ENCODE peak calls at places on chromosomes 6 and 20, in eight cellular contexts. One of them, this sample, is unnamed.
A peak's percentile ranks its signal among the peaks of the same experiment; 100 is the strongest.

GRCh38 chr6:70396796-70397729 is 16.2 kb upstream of the FAM135A start:
- DNase-seq in A673: no peak
- DNase-seq in effector CD4-positive, alpha-beta T cell: no peak
- DNase-seq in EH: no peak
- DNase-seq in stimulated activated CD4-positive, alpha-beta T cell treated with anti-CD3 and anti-CD28 coated beads, Interleukin-1b, Interleukin-23, amount 100 ng/mL, for 48 hours: no peak
- DNase-seq in NCI-H1417: no peak
- DNase-seq in upper lobe of left lung: no peak
- DNase-seq in mucosa of gallbladder: no peak
- DNase-seq in this sample: no peak

GRCh38 chr6:159487636-159488035 is 205.4 kb downstream of the SOD2 start:
- DNase-seq in A673: peak; percentile 40
- DNase-seq in effector CD4-positive, alpha-beta T cell: no peak
- DNase-seq in EH: peak; percentile 8
- DNase-seq in stimulated activated CD4-positive, alpha-beta T cell treated with anti-CD3 and anti-CD28 coated beads, Interleukin-1b, Interleukin-23, amount 100 ng/mL, for 48 hours: no peak
- DNase-seq in NCI-H1417: no peak
- DNase-seq in upper lobe of left lung: no peak
- DNase-seq in mucosa of gallbladder: no peak
- DNase-seq in this sample: no peak

GRCh38 chr6:169225131-169225576 is 28.5 kb downstream of the THBS2 start:
- DNase-seq in A673: no peak
- DNase-seq in effector CD4-positive, alpha-beta T cell: no peak
- DNase-seq in EH: no peak
- DNase-seq in stimulated activated CD4-positive, alpha-beta T cell treated with anti-CD3 and anti-CD28 coated beads, Interleukin-1b, Interleukin-23, amount 100 ng/mL, for 48 hours: no peak
- DNase-seq in NCI-H1417: no peak
- DNase-seq in upper lobe of left lung: no peak
- DNase-seq in mucosa of gallbladder: no peak
- DNase-seq in this sample: no peak

GRCh38 chr6:137432054-137432545 is 62.1 kb downstream of the OLIG3 start:
- DNase-seq in A673: no peak
- DNase-seq in effector CD4-positive, alpha-beta T cell: no peak
- DNase-seq in EH: no peak
- DNase-seq in stimulated activated CD4-positive, alpha-beta T cell treated with anti-CD3 and anti-CD28 coated beads, Interleukin-1b, Interleukin-23, amount 100 ng/mL, for 48 hours: no peak
- DNase-seq in NCI-H1417: no peak
- DNase-seq in upper lobe of left lung: no peak
- DNase-seq in mucosa of gallbladder: no peak
- DNase-seq in this sample: no peak

GRCh38 chr6:89406157-89406556 is 5.9 kb downstream of the RRAGD start:
- DNase-seq in A673: no peak
- DNase-seq in effector CD4-positive, alpha-beta T cell: no peak
- DNase-seq in EH: no peak
- DNase-seq in stimulated activated CD4-positive, alpha-beta T cell treated with anti-CD3 and anti-CD28 coated beads, Interleukin-1b, Interleukin-23, amount 100 ng/mL, for 48 hours: no peak
- DNase-seq in NCI-H1417: no peak
- DNase-seq in upper lobe of left lung: no peak
- DNase-seq in mucosa of gallbladder: no peak
- DNase-seq in this sample: no peak

GRCh38 chr6:168194732-168195565 is 115.9 kb upstream of the FRMD1 start:
- DNase-seq in A673: no peak
- DNase-seq in effector CD4-positive, alpha-beta T cell: no peak
- DNase-seq in EH: no peak
- DNase-seq in stimulated activated CD4-positive, alpha-beta T cell treated with anti-CD3 and anti-CD28 coated beads, Interleukin-1b, Interleukin-23, amount 100 ng/mL, for 48 hours: no peak
- DNase-seq in NCI-H1417: no peak
- DNase-seq in upper lobe of left lung: peak; percentile 17
- DNase-seq in mucosa of gallbladder: no peak
- DNase-seq in this sample: no peak

GRCh38 chr6:9516207-9516606 is 898.7 kb downstream of the TFAP2A start:
- DNase-seq in A673: no peak
- DNase-seq in effector CD4-positive, alpha-beta T cell: no peak
- DNase-seq in EH: peak; percentile 91
- DNase-seq in stimulated activated CD4-positive, alpha-beta T cell treated with anti-CD3 and anti-CD28 coated beads, Interleukin-1b, Interleukin-23, amount 100 ng/mL, for 48 hours: no peak
- DNase-seq in NCI-H1417: no peak
- DNase-seq in upper lobe of left lung: no peak
- DNase-seq in mucosa of gallbladder: peak; percentile 16
- DNase-seq in this sample: no peak

GRCh38 chr6:154382707-154383106 is 26.1 kb upstream of the IPCEF1 start:
- DNase-seq in A673: no peak
- DNase-seq in effector CD4-positive, alpha-beta T cell: no peak
- DNase-seq in EH: no peak
- DNase-seq in stimulated activated CD4-positive, alpha-beta T cell treated with anti-CD3 and anti-CD28 coated beads, Interleukin-1b, Interleukin-23, amount 100 ng/mL, for 48 hours: no peak
- DNase-seq in NCI-H1417: no peak
- DNase-seq in upper lobe of left lung: no peak
- DNase-seq in mucosa of gallbladder: no peak
- DNase-seq in this sample: no peak

GRCh38 chr20:22929661-22930060 is 105.5 kb upstream of the SSTR4 start:
- DNase-seq in A673: no peak
- DNase-seq in effector CD4-positive, alpha-beta T cell: no peak
- DNase-seq in EH: no peak
- DNase-seq in stimulated activated CD4-positive, alpha-beta T cell treated with anti-CD3 and anti-CD28 coated beads, Interleukin-1b, Interleukin-23, amount 100 ng/mL, for 48 hours: no peak
- DNase-seq in NCI-H1417: no peak
- DNase-seq in upper lobe of left lung: no peak
- DNase-seq in mucosa of gallbladder: no peak
- DNase-seq in this sample: no peak

GRCh38 chr6:49551126-49551865 is 828 bp downstream of the C6orf141 start:
- DNase-seq in A673: peak; percentile 63
- DNase-seq in effector CD4-positive, alpha-beta T cell: no peak
- DNase-seq in EH: no peak
- DNase-seq in stimulated activated CD4-positive, alpha-beta T cell treated with anti-CD3 and anti-CD28 coated beads, Interleukin-1b, Interleukin-23, amount 100 ng/mL, for 48 hours: no peak
- DNase-seq in NCI-H1417: peak; percentile 1
- DNase-seq in upper lobe of left lung: peak; percentile 23
- DNase-seq in mucosa of gallbladder: no peak
- DNase-seq in this sample: no peak

This sample was measured in effector CD8-positive, alpha-beta T cell.